ENCODE peak calls at places on chromosomes 11 and 22, in seven cellular contexts. One of them, this sample, is unnamed.

GRCh38 chr11:71198823-71199165 is 53.6 kb downstream of the SHANK2 start:
- DNase-seq in GM12865: no peak
- DNase-seq in cardiac muscle cell: no peak
- DNase-seq in IMR-90: no peak
- DNase-seq in psoas muscle: peak; percentile 9
- DNase-seq in neuronal stem cell: no peak
- DNase-seq in HCEC 1CT: no peak
- DNase-seq in this sample: no peak

GRCh38 chr11:45167283-45167682 is 20.8 kb downstream of the PRDM11 start:
- DNase-seq in cardiac muscle cell: no peak
- DNase-seq in psoas muscle: no peak
- DNase-seq in neuronal stem cell: no peak
- DNase-seq in HCEC 1CT: no peak
- DNase-seq in GM12865: no peak
- DNase-seq in IMR-90: no peak
- DNase-seq in this sample: no peak

GRCh38 chr22:19062139-19062789 is 59.9 kb downstream of the DGCR2 start:
- DNase-seq in cardiac muscle cell: no peak
- DNase-seq in psoas muscle: peak; percentile 68
- DNase-seq in neuronal stem cell: no peak
- DNase-seq in HCEC 1CT: peak; percentile 7
- DNase-seq in IMR-90: peak; percentile 23
- DNase-seq in GM12865: no peak
- DNase-seq in this sample: no peak

GRCh38 chr11:720642-721346 is 14.8 kb downstream of the EPS8L2 start:
- DNase-seq in HCEC 1CT: peak; percentile 46
- DNase-seq in cardiac muscle cell: peak; percentile 66
- DNase-seq in GM12865: peak; percentile 60
- DNase-seq in psoas muscle: no peak
- DNase-seq in neuronal stem cell: peak; percentile 56
- DNase-seq in IMR-90: peak; percentile 29
- DNase-seq in this sample: peak; percentile 59

GRCh38 chr11:69262918-69263735 is 30.8 kb upstream of the MYEOV start:
- DNase-seq in psoas muscle: no peak
- DNase-seq in GM12865: no peak
- DNase-seq in neuronal stem cell: no peak
- DNase-seq in IMR-90: no peak
- DNase-seq in cardiac muscle cell: no peak
- DNase-seq in HCEC 1CT: no peak
- DNase-seq in this sample: no peak

GRCh38 chr11:115085461-115086220 is 407.3 kb downstream of the NXPE2 start:
- DNase-seq in HCEC 1CT: no peak
- DNase-seq in neuronal stem cell: no peak
- DNase-seq in IMR-90: no peak
- DNase-seq in psoas muscle: no peak
- DNase-seq in GM12865: no peak
- DNase-seq in cardiac muscle cell: no peak
- DNase-seq in this sample: peak; percentile 26

GRCh38 chr22:25110846-25111578 is 88.6 kb upstream of the CRYBB3 start:
- DNase-seq in cardiac muscle cell: peak; percentile 83
- DNase-seq in psoas muscle: peak; percentile 70
- DNase-seq in IMR-90: peak; percentile 67
- DNase-seq in GM12865: peak; percentile 60
- DNase-seq in neuronal stem cell: peak; percentile 80
- DNase-seq in HCEC 1CT: peak; percentile 45
- DNase-seq in this sample: peak; percentile 66

GRCh38 chr11:2280208-2280607 is 9.8 kb upstream of the ASCL2 start:
- DNase-seq in HCEC 1CT: no peak
- DNase-seq in GM12865: no peak
- DNase-seq in IMR-90: no peak
- DNase-seq in cardiac muscle cell: no peak
- DNase-seq in neuronal stem cell: no peak
- DNase-seq in psoas muscle: no peak
- DNase-seq in this sample: no peak

GRCh38 chr11:113349528-113349927 is 35.1 kb downstream of the TTC12 start:
- DNase-seq in neuronal stem cell: no peak
- DNase-seq in IMR-90: no peak
- DNase-seq in HCEC 1CT: no peak
- DNase-seq in cardiac muscle cell: no peak
- DNase-seq in GM12865: no peak
- DNase-seq in psoas muscle: no peak
- DNase-seq in this sample: no peak

GRCh38 chr22:24695958-24696511 is 78.5 kb downstream of the PIWIL3 start:
- DNase-seq in psoas muscle: no peak
- DNase-seq in GM12865: no peak
- DNase-seq in cardiac muscle cell: peak; percentile 42
- DNase-seq in neuronal stem cell: no peak
- DNase-seq in HCEC 1CT: peak; percentile 12
- DNase-seq in IMR-90: peak; percentile 69
- DNase-seq in this sample: peak; percentile 27

GRCh38 chr22:17631076-17631565 is 2.6 kb upstream of the ATP6V1E1 start:
- DNase-seq in psoas muscle: no peak
- DNase-seq in GM12865: no peak
- DNase-seq in HCEC 1CT: no peak
- DNase-seq in IMR-90: no peak
- DNase-seq in neuronal stem cell: no peak
- DNase-seq in cardiac muscle cell: no peak
- DNase-seq in this sample: no peak

GRCh38 chr22:43127166-43127908 is 15.9 kb downstream of the MCAT start:
- DNase-seq in cardiac muscle cell: no peak
- DNase-seq in GM12865: no peak
- DNase-seq in HCEC 1CT: no peak
- DNase-seq in IMR-90: no peak
- DNase-seq in neuronal stem cell: no peak
- DNase-seq in psoas muscle: no peak
- DNase-seq in this sample: no peak

GRCh38 chr22:21573293-21573734 is 5.8 kb downstream of the UBE2L3 start:
- DNase-seq in psoas muscle: no peak
- DNase-seq in neuronal stem cell: no peak
- DNase-seq in HCEC 1CT: no peak
- DNase-seq in IMR-90: no peak
- DNase-seq in GM12865: no peak
- DNase-seq in cardiac muscle cell: no peak
- DNase-seq in this sample: no peak

GRCh38 chr11:115612331-115612730 is 108.1 kb upstream of the CADM1 start:
- DNase-seq in cardiac muscle cell: no peak
- DNase-seq in neuronal stem cell: no peak
- DNase-seq in IMR-90: peak; percentile 50
- DNase-seq in HCEC 1CT: no peak
- DNase-seq in GM12865: no peak
- DNase-seq in psoas muscle: no peak
- DNase-seq in this sample: no peak